ENCODE peak calls at places on chromosomes 4 and X, in eight cellular contexts. One of them, this sample, is unnamed.

GRCh38 chr4:149897784-149898183 is 82.1 kb upstream of the IQCM start:
- DNase-seq in T-helper 2 cell: no peak
- DNase-seq in posterior cingulate gyrus: no peak
- DNase-seq in stimulated activated CD8-positive, alpha-beta memory T cell treated with anti-CD3 and anti-CD28 coated beads, Interleukin-7, amount 100 ng/mL, for 1 hour: no peak
- DNase-seq in fibroblast of the conjunctiva: peak
- DNase-seq in amygdala: no peak
- DNase-seq in hypothalamus: no peak
- DNase-seq in activated T-cell treated with anti-CD3 and anti-CD28 coated beads, Interleukin-2, amount 50 U/mL, for 4 hours: no peak
- DNase-seq in this sample: no peak

GRCh38 chr4:185797018-185797417 is 15.0 kb downstream of the SORBS2 start:
- DNase-seq in stimulated activated CD8-positive, alpha-beta memory T cell treated with anti-CD3 and anti-CD28 coated beads, Interleukin-7, amount 100 ng/mL, for 1 hour: no peak
- DNase-seq in posterior cingulate gyrus: no peak
- DNase-seq in activated T-cell treated with anti-CD3 and anti-CD28 coated beads, Interleukin-2, amount 50 U/mL, for 4 hours: no peak
- DNase-seq in hypothalamus: no peak
- DNase-seq in amygdala: no peak
- DNase-seq in fibroblast of the conjunctiva: no peak
- DNase-seq in T-helper 2 cell: no peak
- DNase-seq in this sample: no peak

GRCh38 chr4:15793506-15794363 is 15.6 kb downstream of the CD38 start:
- DNase-seq in posterior cingulate gyrus: no peak
- DNase-seq in fibroblast of the conjunctiva: no peak
- DNase-seq in activated T-cell treated with anti-CD3 and anti-CD28 coated beads, Interleukin-2, amount 50 U/mL, for 4 hours: no peak
- DNase-seq in stimulated activated CD8-positive, alpha-beta memory T cell treated with anti-CD3 and anti-CD28 coated beads, Interleukin-7, amount 100 ng/mL, for 1 hour: no peak
- DNase-seq in amygdala: no peak
- DNase-seq in T-helper 2 cell: no peak
- DNase-seq in hypothalamus: no peak
- DNase-seq in this sample: no peak

GRCh38 chrX:153689654-153690465 is 2.1 kb downstream of the SLC6A8 start:
- DNase-seq in stimulated activated CD8-positive, alpha-beta memory T cell treated with anti-CD3 and anti-CD28 coated beads, Interleukin-7, amount 100 ng/mL, for 1 hour: no peak
- DNase-seq in T-helper 2 cell: no peak
- DNase-seq in hypothalamus: no peak
- DNase-seq in posterior cingulate gyrus: no peak
- DNase-seq in amygdala: no peak
- DNase-seq in activated T-cell treated with anti-CD3 and anti-CD28 coated beads, Interleukin-2, amount 50 U/mL, for 4 hours: no peak
- DNase-seq in fibroblast of the conjunctiva: no peak
- DNase-seq in this sample: no peak

GRCh38 chr4:2935762-2936743 is 27.2 kb downstream of the NOP14 start:
- DNase-seq in activated T-cell treated with anti-CD3 and anti-CD28 coated beads, Interleukin-2, amount 50 U/mL, for 4 hours: peak
- DNase-seq in hypothalamus: no peak
- DNase-seq in stimulated activated CD8-positive, alpha-beta memory T cell treated with anti-CD3 and anti-CD28 coated beads, Interleukin-7, amount 100 ng/mL, for 1 hour: no peak
- DNase-seq in amygdala: no peak
- DNase-seq in fibroblast of the conjunctiva: no peak
- DNase-seq in posterior cingulate gyrus: no peak
- DNase-seq in T-helper 2 cell: no peak
- DNase-seq in this sample: no peak

GRCh38 chrX:4547218-4547836 is 833.9 kb upstream of the PRKX start:
- DNase-seq in stimulated activated CD8-positive, alpha-beta memory T cell treated with anti-CD3 and anti-CD28 coated beads, Interleukin-7, amount 100 ng/mL, for 1 hour: no peak
- DNase-seq in activated T-cell treated with anti-CD3 and anti-CD28 coated beads, Interleukin-2, amount 50 U/mL, for 4 hours: peak
- DNase-seq in hypothalamus: peak
- DNase-seq in fibroblast of the conjunctiva: peak
- DNase-seq in T-helper 2 cell: no peak
- DNase-seq in amygdala: peak
- DNase-seq in posterior cingulate gyrus: peak
- DNase-seq in this sample: no peak

GRCh38 chr4:107279729-107280128 is 243.6 kb upstream of the DKK2 start:
- DNase-seq in posterior cingulate gyrus: no peak
- DNase-seq in hypothalamus: no peak
- DNase-seq in T-helper 2 cell: no peak
- DNase-seq in stimulated activated CD8-positive, alpha-beta memory T cell treated with anti-CD3 and anti-CD28 coated beads, Interleukin-7, amount 100 ng/mL, for 1 hour: no peak
- DNase-seq in activated T-cell treated with anti-CD3 and anti-CD28 coated beads, Interleukin-2, amount 50 U/mL, for 4 hours: no peak
- DNase-seq in fibroblast of the conjunctiva: no peak
- DNase-seq in amygdala: no peak
- DNase-seq in this sample: no peak

GRCh38 chr4:87521757-87522374 is 7.3 kb downstream of the SPARCL1 start:
- DNase-seq in amygdala: no peak
- DNase-seq in fibroblast of the conjunctiva: no peak
- DNase-seq in stimulated activated CD8-positive, alpha-beta memory T cell treated with anti-CD3 and anti-CD28 coated beads, Interleukin-7, amount 100 ng/mL, for 1 hour: no peak
- DNase-seq in posterior cingulate gyrus: no peak
- DNase-seq in T-helper 2 cell: no peak
- DNase-seq in activated T-cell treated with anti-CD3 and anti-CD28 coated beads, Interleukin-2, amount 50 U/mL, for 4 hours: no peak
- DNase-seq in hypothalamus: no peak
- DNase-seq in this sample: no peak

GRCh38 chr4:2534904-2535385 is 1.5 kb upstream of the FAM193A start:
- DNase-seq in stimulated activated CD8-positive, alpha-beta memory T cell treated with anti-CD3 and anti-CD28 coated beads, Interleukin-7, amount 100 ng/mL, for 1 hour: no peak
- DNase-seq in fibroblast of the conjunctiva: no peak
- DNase-seq in hypothalamus: no peak
- DNase-seq in posterior cingulate gyrus: no peak
- DNase-seq in amygdala: no peak
- DNase-seq in activated T-cell treated with anti-CD3 and anti-CD28 coated beads, Interleukin-2, amount 50 U/mL, for 4 hours: no peak
- DNase-seq in T-helper 2 cell: no peak
- DNase-seq in this sample: no peak

GRCh38 chr4:109739547-109739946 is 9.7 kb upstream of the PLA2G12A start:
- DNase-seq in hypothalamus: no peak
- DNase-seq in posterior cingulate gyrus: no peak
- DNase-seq in amygdala: no peak
- DNase-seq in activated T-cell treated with anti-CD3 and anti-CD28 coated beads, Interleukin-2, amount 50 U/mL, for 4 hours: no peak
- DNase-seq in fibroblast of the conjunctiva: no peak
- DNase-seq in T-helper 2 cell: no peak
- DNase-seq in stimulated activated CD8-positive, alpha-beta memory T cell treated with anti-CD3 and anti-CD28 coated beads, Interleukin-7, amount 100 ng/mL, for 1 hour: no peak
- DNase-seq in this sample: no peak

GRCh38 chr4:137998666-137999429 is 243.3 kb downstream of the SLC7A11 start:
- DNase-seq in T-helper 2 cell: no peak
- DNase-seq in activated T-cell treated with anti-CD3 and anti-CD28 coated beads, Interleukin-2, amount 50 U/mL, for 4 hours: no peak
- DNase-seq in hypothalamus: no peak
- DNase-seq in amygdala: no peak
- DNase-seq in stimulated activated CD8-positive, alpha-beta memory T cell treated with anti-CD3 and anti-CD28 coated beads, Interleukin-7, amount 100 ng/mL, for 1 hour: no peak
- DNase-seq in fibroblast of the conjunctiva: no peak
- DNase-seq in posterior cingulate gyrus: no peak
- DNase-seq in this sample: no peak

GRCh38 chr4:184389978-184390518 is 84.3 kb downstream of the IRF2 start:
- DNase-seq in hypothalamus: no peak
- DNase-seq in stimulated activated CD8-positive, alpha-beta memory T cell treated with anti-CD3 and anti-CD28 coated beads, Interleukin-7, amount 100 ng/mL, for 1 hour: no peak
- DNase-seq in activated T-cell treated with anti-CD3 and anti-CD28 coated beads, Interleukin-2, amount 50 U/mL, for 4 hours: no peak
- DNase-seq in T-helper 2 cell: no peak
- DNase-seq in amygdala: no peak
- DNase-seq in posterior cingulate gyrus: no peak
- DNase-seq in fibroblast of the conjunctiva: no peak
- DNase-seq in this sample: no peak

GRCh38 chrX:154382483-154383069 is 3.5 kb downstream of the EMD start:
- DNase-seq in amygdala: no peak
- DNase-seq in fibroblast of the conjunctiva: no peak
- DNase-seq in stimulated activated CD8-positive, alpha-beta memory T cell treated with anti-CD3 and anti-CD28 coated beads, Interleukin-7, amount 100 ng/mL, for 1 hour: no peak
- DNase-seq in hypothalamus: no peak
- DNase-seq in activated T-cell treated with anti-CD3 and anti-CD28 coated beads, Interleukin-2, amount 50 U/mL, for 4 hours: no peak
- DNase-seq in T-helper 2 cell: no peak
- DNase-seq in posterior cingulate gyrus: no peak
- DNase-seq in this sample: no peak

GRCh38 chr4:125734504-125734903 is 419.7 kb downstream of the FAT4 start:
- DNase-seq in activated T-cell treated with anti-CD3 and anti-CD28 coated beads, Interleukin-2, amount 50 U/mL, for 4 hours: no peak
- DNase-seq in fibroblast of the conjunctiva: no peak
- DNase-seq in amygdala: no peak
- DNase-seq in hypothalamus: no peak
- DNase-seq in stimulated activated CD8-positive, alpha-beta memory T cell treated with anti-CD3 and anti-CD28 coated beads, Interleukin-7, amount 100 ng/mL, for 1 hour: no peak
- DNase-seq in T-helper 2 cell: no peak
- DNase-seq in posterior cingulate gyrus: no peak
- DNase-seq in this sample: no peak

GRCh38 chrX:2311483-2311882 is 189.3 kb downstream of the DHRSX start:
- DNase-seq in hypothalamus: no peak
- DNase-seq in amygdala: no peak
- DNase-seq in T-helper 2 cell: no peak
- DNase-seq in fibroblast of the conjunctiva: no peak
- DNase-seq in stimulated activated CD8-positive, alpha-beta memory T cell treated with anti-CD3 and anti-CD28 coated beads, Interleukin-7, amount 100 ng/mL, for 1 hour: no peak
- DNase-seq in activated T-cell treated with anti-CD3 and anti-CD28 coated beads, Interleukin-2, amount 50 U/mL, for 4 hours: no peak
- DNase-seq in posterior cingulate gyrus: no peak
- DNase-seq in this sample: no peak

GRCh38 chr4:89160806-89161205 is 49.5 kb downstream of the TIGD2 start:
- DNase-seq in T-helper 2 cell: no peak
- DNase-seq in stimulated activated CD8-positive, alpha-beta memory T cell treated with anti-CD3 and anti-CD28 coated beads, Interleukin-7, amount 100 ng/mL, for 1 hour: no peak
- DNase-seq in activated T-cell treated with anti-CD3 and anti-CD28 coated beads, Interleukin-2, amount 50 U/mL, for 4 hours: no peak
- DNase-seq in hypothalamus: no peak
- DNase-seq in posterior cingulate gyrus: no peak
- DNase-seq in fibroblast of the conjunctiva: no peak
- DNase-seq in amygdala: no peak
- DNase-seq in this sample: no peak

GRCh38 chr4:152640058-152640921 is 39.5 kb downstream of the TMEM154 start:
- DNase-seq in hypothalamus: no peak
- DNase-seq in T-helper 2 cell: no peak
- DNase-seq in amygdala: no peak
- DNase-seq in stimulated activated CD8-positive, alpha-beta memory T cell treated with anti-CD3 and anti-CD28 coated beads, Interleukin-7, amount 100 ng/mL, for 1 hour: no peak
- DNase-seq in posterior cingulate gyrus: no peak
- DNase-seq in activated T-cell treated with anti-CD3 and anti-CD28 coated beads, Interleukin-2, amount 50 U/mL, for 4 hours: no peak
- DNase-seq in fibroblast of the conjunctiva: no peak
- DNase-seq in this sample: no peak

GRCh38 chr4:112771-113170 is 11.5 kb upstream of the ZNF718 start:
- DNase-seq in activated T-cell treated with anti-CD3 and anti-CD28 coated beads, Interleukin-2, amount 50 U/mL, for 4 hours: no peak
- DNase-seq in posterior cingulate gyrus: no peak
- DNase-seq in amygdala: no peak
- DNase-seq in stimulated activated CD8-positive, alpha-beta memory T cell treated with anti-CD3 and anti-CD28 coated beads, Interleukin-7, amount 100 ng/mL, for 1 hour: no peak
- DNase-seq in hypothalamus: no peak
- DNase-seq in fibroblast of the conjunctiva: no peak
- DNase-seq in T-helper 2 cell: no peak
- DNase-seq in this sample: no peak

GRCh38 chr4:122803788-122804208 is 22.8 kb upstream of the FGF2 start:
- DNase-seq in amygdala: no peak
- DNase-seq in hypothalamus: no peak
- DNase-seq in posterior cingulate gyrus: no peak
- DNase-seq in stimulated activated CD8-positive, alpha-beta memory T cell treated with anti-CD3 and anti-CD28 coated beads, Interleukin-7, amount 100 ng/mL, for 1 hour: no peak
- DNase-seq in T-helper 2 cell: no peak
- DNase-seq in activated T-cell treated with anti-CD3 and anti-CD28 coated beads, Interleukin-2, amount 50 U/mL, for 4 hours: no peak
- DNase-seq in fibroblast of the conjunctiva: no peak
- DNase-seq in this sample: no peak

GRCh38 chrX:145190801-145191389 is 56.4 kb upstream of the SPANXN1 start:
- DNase-seq in hypothalamus: no peak
- DNase-seq in T-helper 2 cell: no peak
- DNase-seq in stimulated activated CD8-positive, alpha-beta memory T cell treated with anti-CD3 and anti-CD28 coated beads, Interleukin-7, amount 100 ng/mL, for 1 hour: no peak
- DNase-seq in amygdala: no peak
- DNase-seq in activated T-cell treated with anti-CD3 and anti-CD28 coated beads, Interleukin-2, amount 50 U/mL, for 4 hours: no peak
- DNase-seq in fibroblast of the conjunctiva: no peak
- DNase-seq in posterior cingulate gyrus: no peak
- DNase-seq in this sample: no peak

GRCh38 chrX:131072871-131073571 is 14.9 kb downstream of the ARHGAP36 start:
- DNase-seq in amygdala: no peak
- DNase-seq in fibroblast of the conjunctiva: no peak
- DNase-seq in activated T-cell treated with anti-CD3 and anti-CD28 coated beads, Interleukin-2, amount 50 U/mL, for 4 hours: no peak
- DNase-seq in T-helper 2 cell: no peak
- DNase-seq in stimulated activated CD8-positive, alpha-beta memory T cell treated with anti-CD3 and anti-CD28 coated beads, Interleukin-7, amount 100 ng/mL, for 1 hour: no peak
- DNase-seq in posterior cingulate gyrus: no peak
- DNase-seq in hypothalamus: no peak
- DNase-seq in this sample: no peak

GRCh38 chr4:119525771-119526712 is 102.6 kb downstream of the PDE5A start:
- DNase-seq in posterior cingulate gyrus: no peak
- DNase-seq in amygdala: no peak
- DNase-seq in stimulated activated CD8-positive, alpha-beta memory T cell treated with anti-CD3 and anti-CD28 coated beads, Interleukin-7, amount 100 ng/mL, for 1 hour: no peak
- DNase-seq in activated T-cell treated with anti-CD3 and anti-CD28 coated beads, Interleukin-2, amount 50 U/mL, for 4 hours: no peak
- DNase-seq in fibroblast of the conjunctiva: no peak
- DNase-seq in hypothalamus: no peak
- DNase-seq in T-helper 2 cell: no peak
- DNase-seq in this sample: no peak

GRCh38 chr4:181538435-181538834 is 704.8 kb upstream of the TENM3 start:
- DNase-seq in stimulated activated CD8-positive, alpha-beta memory T cell treated with anti-CD3 and anti-CD28 coated beads, Interleukin-7, amount 100 ng/mL, for 1 hour: no peak
- DNase-seq in T-helper 2 cell: no peak
- DNase-seq in amygdala: no peak
- DNase-seq in activated T-cell treated with anti-CD3 and anti-CD28 coated beads, Interleukin-2, amount 50 U/mL, for 4 hours: no peak
- DNase-seq in fibroblast of the conjunctiva: no peak
- DNase-seq in posterior cingulate gyrus: no peak
- DNase-seq in hypothalamus: no peak
- DNase-seq in this sample: no peak